ENCODE peak calls at places on chromosome 6, in seven cellular contexts. Q is activated T-helper 2 cell treated with anti-CD3 and anti-CD28 coated beads, Interferon-gamma antibody, Interleukin-2, Interleukin-4, amounts not matched to agents 10 μg/mL and 5 μg/mL and 100 μg/mL, durations not matched to agents 14 hours and 24 hours and 36 hours; V is AG04450; F is T-helper 1 cell; W is NCI-H2171; A is NCI-H345; Y is foreskin fibroblast. E is an unnamed sample.

GRCh38 chr6:29917843-29918242 is 24.5 kb upstream of the HLA-A start:
- DNase-seq in Q (no peak), V (no peak), F (no peak), W (no peak), A (no peak), Y (no peak), E (no peak)

GRCh38 chr6:105380634-105381033 is 22.2 kb downstream of the PREP start:
- DNase-seq in Q (no peak), V (no peak), F (no peak), W (no peak), A (no peak), Y (no peak), E (no peak)

GRCh38 chr6:20540683-20541082 is 6.4 kb downstream of the CDKAL1 start:
- DNase-seq in Q (no peak), V (no peak), F (no peak), W (no peak), A (no peak), Y (peak; percentile 49), E (no peak)

GRCh38 chr6:151962246-151962846 is 154.9 kb downstream of the ESR1 start:
- DNase-seq in Q (no peak), V (no peak), F (no peak), W (no peak), A (no peak), Y (peak; percentile 58), E (no peak)

GRCh38 chr6:68777956-68778355 is 142.9 kb downstream of the ADGRB3 start:
- DNase-seq in Q (no peak), V (no peak), F (no peak), W (peak; percentile 80), A (peak; percentile 92), Y (peak; percentile 87), E (no peak)

GRCh38 chr6:72787521-72788031 is 165.7 kb downstream of the KCNQ5 start:
- DNase-seq in Q (no peak), V (peak; percentile 32), F (no peak), W (no peak), A (no peak), Y (peak; percentile 88), E (peak; percentile 17)

GRCh38 chr6:139640453-139640852 is 266.0 kb upstream of the CITED2 start:
- DNase-seq in Q (no peak), V (no peak), F (no peak), W (no peak), A (no peak), Y (no peak), E (no peak)

GRCh38 chr6:85464260-85464644 is 14.4 kb downstream of the NT5E start:
- DNase-seq in Q (no peak), V (peak; percentile 85), F (no peak), W (no peak), A (no peak), Y (peak; percentile 98), E (no peak)

GRCh38 chr6:30154061-30154460 is 7.0 kb downstream of the TRIM10 start:
- DNase-seq in Q (peak; percentile 5), V (no peak), F (no peak), W (no peak), A (no peak), Y (no peak), E (no peak)

GRCh38 chr6:7243188-7243942 is 69.6 kb downstream of the SSR1 start:
- DNase-seq in Q (peak; percentile 31), V (peak; percentile 39), F (no peak), W (peak; percentile 40), A (peak; percentile 11), Y (peak; percentile 78), E (peak; percentile 88)